ENCODE peak calls at places on chromosomes 6 and 20, in four cellular contexts. N is IMR-90, V is mesendoderm, O is H9. T is an unnamed sample.

GRCh38 chr6:148203970-148204369 is 138.7 kb upstream of the SASH1 start:
- DNase-seq in N (peak), V (peak), O (no peak), T (peak)

GRCh38 chr6:24425091-24425490 is 22.4 kb downstream of the MRS2 start:
- DNase-seq in N (no peak), V (no peak), O (no peak), T (no peak)

GRCh38 chr6:33830635-33831240 is 26.9 kb upstream of the MLN start:
- DNase-seq in N (no peak), V (no peak), O (no peak), T (no peak)

GRCh38 chr6:74170118-74170517 is 474.1 kb downstream of the CD109 start:
- DNase-seq in N (peak), V (no peak), O (no peak), T (no peak)

GRCh38 chr6:18047406-18047805 is 60.0 kb upstream of the KIF13A start:
- DNase-seq in N (peak), V (no peak), O (no peak), T (no peak)

GRCh38 chr6:82143041-82143481 is 104.5 kb downstream of the IBTK start:
- DNase-seq in N (peak), V (no peak), O (no peak), T (peak)

GRCh38 chr6:31620586-31621319 is at the start of gene PRRC2A:
- DNase-seq in N (peak), V (peak), O (peak), T (peak)

GRCh38 chr20:9409352-9409751 is 105.0 kb upstream of the LAMP5 start:
- DNase-seq in N (peak), V (no peak), O (no peak), T (no peak)

GRCh38 chr6:39223535-39223934 is 5.7 kb downstream of the KCNK5 start:
- DNase-seq in N (no peak), V (no peak), O (peak), T (no peak)

GRCh38 chr20:34965051-34965450 is 9.4 kb downstream of the MYH7B start:
- DNase-seq in N (no peak), V (no peak), O (no peak), T (no peak)

GRCh38 chr6:146968041-146968760 is 236.0 kb upstream of the STXBP5 start:
- DNase-seq in N (peak), V (no peak), O (no peak), T (no peak)

GRCh38 chr6:158053377-158054313 is 72.0 kb downstream of the SYNJ2 start:
- DNase-seq in N (no peak), V (no peak), O (no peak), T (no peak)

GRCh38 chr6:42448906-42449659 is 2.6 kb downstream of the TRERF1 start:
- DNase-seq in N (no peak), V (no peak), O (no peak), T (no peak)

GRCh38 chr20:19735446-19735845 is 22.6 kb upstream of the RIN2 start:
- DNase-seq in N (peak), V (peak), O (peak), T (peak)

GRCh38 chr20:4711511-4711910 is 10.2 kb upstream of the PRND start:
- DNase-seq in N (no peak), V (no peak), O (no peak), T (no peak)

GRCh38 chr20:32642257-32643046 is 31.3 kb downstream of the C20orf203 start:
- DNase-seq in N (no peak), V (no peak), O (no peak), T (no peak)

GRCh38 chr6:20757761-20758160 is 223.5 kb downstream of the CDKAL1 start:
- DNase-seq in N (peak), V (no peak), O (no peak), T (no peak)

GRCh38 chr6:24882835-24883555 is 52.8 kb downstream of the RIPOR2 start:
- DNase-seq in N (no peak), V (no peak), O (no peak), T (no peak)

GRCh38 chr20:31674895-31675827 is 37.4 kb downstream of the COX4I2 start:
- DNase-seq in N (peak), V (peak), O (no peak), T (peak)

GRCh38 chr6:122839477-122839876 is 50.4 kb downstream of the SMPDL3A start:
- DNase-seq in N (peak), V (peak), O (peak), T (peak)

GRCh38 chr6:111027219-111027618 is 45.4 kb downstream of the RPF2 start:
- DNase-seq in N (no peak), V (no peak), O (no peak), T (no peak)

GRCh38 chr20:31632503-31633338 is 5.0 kb upstream of the COX4I2 start:
- DNase-seq in N (no peak), V (no peak), O (no peak), T (no peak)

GRCh38 chr6:106975699-106976032 is 1.1 kb upstream of the CD24 start:
- DNase-seq in N (no peak), V (peak), O (no peak), T (peak)

GRCh38 chr6:50716887-50717509 is 3.7 kb downstream of the TFAP2D start:
- DNase-seq in N (no peak), V (no peak), O (no peak), T (no peak)

GRCh38 chr6:4488389-4488788 is 287.8 kb upstream of the CDYL start:
- DNase-seq in N (no peak), V (no peak), O (no peak), T (no peak)

DNA sequence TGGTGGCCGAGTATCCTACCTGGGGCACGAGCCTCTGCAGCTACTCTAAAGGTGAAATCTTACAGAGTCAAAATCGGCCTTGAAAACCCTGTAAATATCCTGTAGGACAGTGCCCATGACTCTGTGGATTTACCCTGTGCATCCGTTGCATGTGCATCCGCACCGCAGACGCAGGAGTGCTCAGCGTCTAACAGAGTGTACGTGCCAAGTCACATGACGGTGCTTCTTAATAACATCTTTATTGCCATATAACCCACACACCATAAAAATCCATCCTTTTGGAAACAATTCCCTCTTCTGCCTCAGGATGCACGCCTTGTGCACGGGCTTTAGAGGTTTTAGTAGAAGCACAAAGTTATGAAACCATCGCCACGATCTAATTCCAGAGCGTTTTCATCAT is 384.4 kb upstream of the SULF2 start:
- DNase-seq in N (no peak), V (no peak), O (no peak), T (peak)
- H3K9ac ChIP-seq in N (no peak), V (no peak), O (no peak), T (no peak)

GRCh38 chr6:112482373-112482772 is 135.2 kb downstream of the RFPL4B start:
- DNase-seq in N (no peak), V (no peak), O (no peak), T (no peak)
- H3K18ac ChIP-seq in N (no peak), V (no peak), O (no peak), T (no peak)

GRCh38 chr20:5731753-5732366 is 18.3 kb upstream of the SHLD1 start:
- DNase-seq in N (no peak), V (no peak), O (no peak), T (no peak)

GRCh38 chr20:5734559-5735137 is 15.6 kb upstream of the SHLD1 start:
- DNase-seq in N (peak), V (no peak), O (no peak), T (no peak)

GRCh38 chr20:5735845-5736530 is 14.2 kb upstream of the SHLD1 start:
- DNase-seq in N (peak), V (no peak), O (no peak), T (no peak)

GRCh38 chr20:5741089-5741488 is 9.1 kb upstream of the SHLD1 start:
- DNase-seq in N (peak), V (no peak), O (no peak), T (no peak)

GRCh38 chr20:5737619-5737953 is 12.6 kb upstream of the SHLD1 start:
- DNase-seq in N (no peak), V (no peak), O (no peak), T (no peak)
- H3K9ac ChIP-seq in N (peak), V (no peak), O (no peak), T (no peak)

DNA sequence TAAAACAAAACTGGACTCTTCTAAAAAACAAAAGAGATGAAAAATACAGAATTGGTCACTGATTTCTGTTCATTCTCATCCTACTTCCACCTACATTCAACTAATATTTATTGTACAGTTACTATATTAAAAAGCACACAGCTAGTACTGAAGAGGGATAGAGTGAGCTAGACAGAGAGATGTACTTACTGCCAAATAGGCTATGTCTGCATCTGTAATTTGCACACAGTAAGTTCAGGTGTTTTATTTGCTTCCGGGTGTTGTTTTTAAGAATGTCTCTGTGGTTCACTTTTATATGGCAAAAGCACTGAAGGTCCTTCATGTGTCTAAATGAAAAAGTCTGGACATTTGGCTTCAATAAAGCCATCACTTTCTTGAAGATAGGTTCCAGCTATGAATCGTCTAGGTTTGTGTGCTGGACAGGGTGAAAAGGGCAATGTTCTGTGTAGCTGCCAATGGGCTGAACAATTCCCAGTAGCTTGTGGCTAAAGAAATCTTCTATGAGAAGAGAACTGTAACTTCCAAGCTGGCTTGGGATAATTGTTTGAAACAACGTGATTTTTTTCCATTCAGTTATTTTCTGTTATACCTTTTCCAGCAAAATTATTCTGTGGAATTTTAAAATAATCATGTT is 47.3 kb downstream of the EPB41L2 start:
- DNase-seq in N (peak), V (no peak), O (no peak), T (no peak)
- H3K18ac ChIP-seq in N (no peak), V (no peak), O (no peak), T (no peak)

DNA sequence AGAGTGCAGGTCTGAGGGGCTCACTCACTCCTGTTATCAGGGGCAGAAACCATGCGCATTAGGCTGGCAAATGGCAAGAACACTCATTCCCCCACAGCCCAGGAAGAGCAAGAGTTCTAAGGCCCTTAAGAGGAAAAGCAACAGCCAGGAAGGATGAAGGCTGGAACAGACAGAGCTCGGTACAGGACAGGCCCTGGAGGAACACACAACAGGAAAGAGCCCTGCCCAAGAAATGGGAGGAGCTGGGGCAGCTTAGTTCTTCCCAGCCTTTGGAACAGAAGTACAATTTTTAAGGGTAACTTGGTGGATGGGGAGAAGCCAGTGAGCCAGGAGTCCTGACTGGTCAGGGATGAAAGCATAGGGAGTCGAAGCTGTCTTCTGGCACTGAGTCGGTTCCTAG is 32.4 kb downstream of the OR2B2 start:
- DNase-seq in N (no peak), V (no peak), O (no peak), T (no peak)
- H3K9ac ChIP-seq in N (no peak), V (no peak), O (no peak), T (no peak)

GRCh38 chr20:10619427-10619826 is 54.4 kb downstream of the JAG1 start:
- DNase-seq in N (peak), V (peak), O (no peak), T (no peak)

GRCh38 chr20:10616212-10616611 is 57.6 kb downstream of the JAG1 start:
- DNase-seq in N (no peak), V (no peak), O (no peak), T (no peak)

GRCh38 chr20:10621159-10621558 is 52.6 kb downstream of the JAG1 start:
- DNase-seq in N (no peak), V (no peak), O (no peak), T (no peak)

GRCh38 chr20:10622657-10623418 is 51.0 kb downstream of the JAG1 start:
- DNase-seq in N (peak), V (no peak), O (no peak), T (peak)

DNA sequence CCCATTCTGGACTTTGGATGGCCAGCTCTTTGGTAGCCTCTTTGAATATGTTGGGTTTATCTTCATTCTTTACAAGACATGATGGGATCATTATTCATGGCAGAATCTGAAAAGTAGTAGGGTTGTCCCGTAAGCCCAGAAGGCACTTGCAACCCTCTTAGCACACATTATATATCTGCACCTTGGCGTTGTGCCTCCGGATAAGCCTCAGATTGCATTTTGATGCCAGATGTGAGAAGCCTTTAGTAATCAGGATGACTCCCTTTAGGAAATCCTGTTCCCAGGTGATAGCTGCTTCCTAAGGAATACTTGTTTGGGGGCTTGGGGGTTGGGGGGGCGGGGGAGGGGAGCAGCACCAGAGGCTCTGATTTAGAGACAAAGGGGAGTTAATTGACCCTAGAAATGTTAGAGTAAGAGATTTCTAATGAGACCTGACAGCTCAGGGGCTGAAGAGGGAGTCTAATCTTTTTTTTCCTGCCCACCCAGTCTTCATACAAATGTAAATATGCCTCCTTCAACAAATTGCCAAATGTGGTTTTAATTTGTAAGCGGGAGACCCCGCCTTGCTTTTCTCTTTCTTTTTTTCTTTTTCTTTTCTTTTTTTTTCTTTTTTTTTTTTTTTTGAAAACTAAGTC is 55.1 kb downstream of the JAG1 start:
- DNase-seq in N (no peak), V (peak), O (no peak), T (no peak)
- H3K18ac ChIP-seq in N (no peak), V (no peak), O (no peak), T (no peak)

T was measured in trophoblast cell.